ENCODE peak calls at places on chromosome 14, in five cellular contexts. M, Z, N, U and T are unnamed samples.

GRCh38 chr14:82445810-82446575 is 912.3 kb upstream of the SEL1L start:
- DNase-seq in U (no peak), M (no peak), N (no peak), Z (no peak), T (no peak)

GRCh38 chr14:81784084-81784483 is 250.4 kb upstream of the SEL1L start:
- DNase-seq in N (no peak), Z (no peak), M (no peak), U (no peak), T (peak)

GRCh38 chr14:24964048-24964447 is 85.9 kb downstream of the STXBP6 start:
- DNase-seq in M (no peak), Z (no peak), U (no peak), N (no peak), T (no peak)

GRCh38 chr14:64060199-64060545 is 207.4 kb downstream of the SYNE2 start:
- DNase-seq in Z (peak), U (no peak), N (no peak), M (peak), T (no peak)

GRCh38 chr14:91580886-91581615 is 70.9 kb upstream of the PPP4R3A start:
- DNase-seq in Z (no peak), M (no peak), N (no peak), U (no peak), T (no peak)

GRCh38 chr14:58846682-58847465 is 209.1 kb downstream of the DACT1 start:
- DNase-seq in U (no peak), M (no peak), N (no peak), Z (no peak), T (no peak)

GRCh38 chr14:100118377-100119011 is 41.0 kb downstream of the DEGS2 start:
- DNase-seq in Z (no peak), M (no peak), U (no peak), N (no peak), T (no peak)

GRCh38 chr14:52124791-52125661 is 56.2 kb upstream of the NID2 start:
- DNase-seq in U (peak), M (peak), Z (peak), N (peak), T (peak)

GRCh38 chr14:70871863-70872677 is 35.2 kb upstream of the PCNX1 start:
- DNase-seq in M (no peak), U (no peak), Z (no peak), N (no peak), T (no peak)

GRCh38 chr14:82224610-82225009 is 691.0 kb upstream of the SEL1L start:
- DNase-seq in U (no peak), N (no peak), Z (no peak), M (no peak), T (no peak)

GRCh38 chr14:44507183-44507582 is at the start of gene FSCB:
- DNase-seq in U (no peak), N (no peak), M (no peak), Z (no peak), T (no peak)

GRCh38 chr14:92925446-92925845 is 2.5 kb downstream of the CHGA start:
- DNase-seq in Z (no peak), N (no peak), M (no peak), U (no peak), T (no peak)

GRCh38 chr14:58701576-58701975 is 63.8 kb downstream of the DACT1 start:
- DNase-seq in N (no peak), M (no peak), Z (no peak), U (no peak), T (no peak)

GRCh38 chr14:55451398-55451797 is 11.0 kb upstream of the TBPL2 start:
- DNase-seq in Z (no peak), M (peak), N (no peak), U (no peak), T (peak)

GRCh38 chr14:79809849-79810612 is 401.3 kb downstream of the DIO2 start:
- DNase-seq in M (peak), Z (peak), U (no peak), N (peak), T (no peak)
- H3K4me3 ChIP-seq in M (no peak), Z (no peak), U (no peak), N (no peak), T (no peak)

DNA sequence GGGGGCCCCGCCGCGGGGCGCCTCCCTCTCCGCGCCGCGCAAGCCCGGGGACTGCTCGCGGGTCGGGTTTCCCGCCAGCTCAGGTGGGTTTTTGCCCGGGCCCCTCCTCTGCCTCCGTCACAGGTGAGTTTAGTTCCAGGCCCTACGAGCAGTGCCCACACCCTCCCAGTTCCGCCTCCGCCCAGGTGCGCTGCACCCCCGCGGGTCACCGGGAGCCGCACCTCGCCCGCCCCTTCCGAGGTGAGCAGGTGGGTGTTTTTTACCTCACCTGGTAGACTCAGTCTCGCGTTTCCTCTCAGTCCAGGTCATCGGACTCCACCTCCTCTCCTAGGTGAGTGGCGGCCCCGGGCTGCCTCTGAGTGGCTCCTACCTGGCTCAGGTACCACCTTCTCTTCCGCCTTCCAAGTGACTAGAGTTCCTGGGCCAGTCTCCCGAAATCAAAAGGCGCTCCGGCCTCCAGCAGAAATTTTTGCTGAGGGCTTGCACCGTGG is at the start of gene TMEM30B:
- DNase-seq in N (peak), U (no peak), M (peak), Z (peak), T (no peak)
- H3K4me3 ChIP-seq in N (peak), U (peak), M (peak), Z (peak), T (peak)

DNA sequence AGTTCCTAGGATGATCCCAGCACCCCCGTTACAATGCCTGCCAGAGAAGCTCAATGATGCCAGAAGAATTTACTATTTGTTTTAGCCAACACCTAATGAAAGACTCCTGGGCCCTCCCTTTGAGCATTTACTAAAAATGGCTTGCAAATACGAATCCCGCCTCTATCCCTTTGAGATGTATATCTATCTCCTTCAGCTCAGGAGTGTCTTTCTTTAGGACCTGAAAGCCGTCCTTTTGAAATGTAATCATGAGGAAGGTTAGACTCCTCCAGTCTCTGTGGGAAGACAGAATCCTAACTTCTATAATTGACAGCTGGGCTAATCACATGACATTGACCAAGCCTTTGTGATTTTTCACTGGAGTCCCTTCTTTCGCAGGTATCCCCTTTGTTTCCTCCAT is 19.2 kb upstream of the DYNC1H1 start:
- DNase-seq in M (no peak), N (no peak), U (no peak), Z (no peak), T (no peak)
- H3K4me3 ChIP-seq in M (no peak), N (no peak), U (no peak), Z (no peak), T (no peak)

GRCh38 chr14:104107101-104107581 is 21.6 kb downstream of the ASPG start:
- DNase-seq in M (no peak), U (no peak), Z (no peak), N (no peak), T (no peak)

GRCh38 chr14:104104006-104104901 is 18.8 kb downstream of the ASPG start:
- DNase-seq in Z (no peak), U (no peak), M (no peak), N (no peak), T (no peak)

GRCh38 chr14:104106471-104106991 is 21.0 kb downstream of the ASPG start:
- DNase-seq in N (no peak), Z (no peak), U (no peak), M (no peak), T (no peak)

GRCh38 chr14:104105822-104106470 is 20.4 kb downstream of the ASPG start:
- DNase-seq in Z (no peak), M (no peak), U (no peak), N (no peak), T (no peak)

DNA sequence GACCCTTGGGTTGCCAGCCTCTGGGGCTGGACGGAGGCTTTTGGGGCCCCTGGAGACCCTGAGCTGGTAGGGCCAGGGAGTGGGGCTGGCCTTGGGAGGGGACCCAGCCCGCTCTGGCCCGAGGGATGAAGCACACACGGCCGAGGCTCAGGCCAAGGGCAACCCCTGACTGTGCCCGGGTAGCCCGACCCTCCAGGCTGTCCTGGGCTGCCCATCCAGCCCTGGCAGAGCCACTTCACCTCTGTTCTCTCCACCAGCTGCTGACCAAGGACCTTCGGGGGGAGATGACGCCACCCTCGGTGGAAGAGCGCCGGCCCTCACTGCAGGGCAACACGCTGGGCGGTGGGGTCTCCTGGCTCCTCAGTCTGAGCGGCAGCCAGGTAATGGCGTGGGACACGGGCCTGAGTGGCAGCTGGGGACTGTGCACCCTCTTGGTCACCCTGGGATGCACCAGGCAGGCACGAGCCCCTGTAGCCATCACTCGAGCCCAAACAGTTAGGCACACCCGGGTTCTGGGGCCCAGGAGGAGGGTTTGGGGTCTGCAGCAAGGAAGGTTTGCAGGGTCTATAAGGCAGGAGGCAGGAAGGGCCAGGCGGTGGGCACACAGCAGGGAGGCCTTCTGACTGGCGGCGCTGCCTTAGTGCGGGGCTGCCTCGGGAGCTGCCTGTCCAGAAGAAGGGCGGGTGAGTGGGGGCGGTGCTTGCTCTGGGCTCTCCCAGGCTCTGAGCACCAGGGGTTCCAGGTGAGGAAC is 19.7 kb downstream of the ASPG start:
- DNase-seq in N (no peak), M (no peak), U (no peak), Z (no peak), T (no peak)
- H3K4me3 ChIP-seq in N (no peak), M (no peak), U (no peak), Z (no peak), T (no peak)

GRCh38 chr14:61553730-61554641 is 141.3 kb upstream of the HIF1A start:
- DNase-seq in U (peak), M (peak), N (peak), Z (peak), T (peak)

GRCh38 chr14:61557262-61557661 is 138.1 kb upstream of the HIF1A start:
- DNase-seq in M (no peak), N (no peak), U (no peak), Z (no peak), T (no peak)

GRCh38 chr14:61557854-61558253 is 137.5 kb upstream of the HIF1A start:
- DNase-seq in N (no peak), U (no peak), Z (no peak), M (no peak), T (no peak)

GRCh38 chr14:61556455-61556854 is 138.9 kb upstream of the HIF1A start:
- DNase-seq in M (no peak), U (no peak), Z (no peak), N (no peak), T (no peak)

DNA sequence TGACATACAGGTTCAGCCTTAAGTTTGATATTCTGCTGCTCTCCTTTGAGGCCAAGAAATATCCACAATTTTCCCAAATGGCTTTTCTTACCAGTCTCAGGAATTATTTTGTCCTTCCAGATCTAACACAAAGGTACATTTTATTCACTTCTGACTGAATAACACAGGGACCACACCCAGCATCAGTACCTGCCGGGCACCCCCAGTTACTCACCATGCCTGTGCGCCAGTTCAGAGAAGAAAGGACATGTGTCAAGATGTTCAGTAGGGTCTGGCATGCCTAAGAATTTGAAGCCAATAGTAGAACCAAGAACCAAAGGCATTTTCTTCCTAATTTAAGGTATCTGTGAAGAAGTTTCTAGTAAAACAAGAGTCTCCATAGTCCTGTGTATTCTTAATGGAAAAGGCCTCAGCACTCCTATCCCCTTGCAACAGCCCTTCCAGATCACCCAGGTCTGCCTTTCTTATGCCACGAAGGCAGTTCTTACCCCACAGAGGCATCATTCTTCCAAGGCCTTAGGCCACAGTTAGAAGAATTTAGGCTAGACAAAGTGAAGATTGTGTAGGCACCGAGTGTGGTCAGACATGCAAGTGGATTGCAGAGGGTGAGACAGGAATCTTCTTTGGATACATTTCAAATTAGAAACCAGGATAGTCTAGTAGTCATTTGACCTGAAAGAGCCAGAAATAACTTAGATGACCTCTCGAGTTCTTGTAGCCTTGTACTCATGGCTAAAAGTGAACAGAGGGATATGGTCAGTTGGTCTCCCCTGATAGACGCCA is 140.1 kb upstream of the HIF1A start:
- DNase-seq in U (peak), Z (peak), N (no peak), M (peak), T (peak)
- H3K4me3 ChIP-seq in U (no peak), Z (no peak), N (no peak), M (no peak), T (no peak)

GRCh38 chr14:104970231-104971068 is 7.7 kb downstream of the AHNAK2 start:
- DNase-seq in U (peak), M (peak), Z (peak), N (peak), T (peak)

GRCh38 chr14:104968541-104969401 is 9.4 kb downstream of the AHNAK2 start:
- DNase-seq in N (peak), M (peak), U (no peak), Z (peak), T (peak)

GRCh38 chr14:104968153-104968527 is 10.0 kb downstream of the AHNAK2 start:
- DNase-seq in M (peak), N (peak), U (no peak), Z (peak), T (peak)

GRCh38 chr14:104971447-104972240 is 6.5 kb downstream of the AHNAK2 start:
- DNase-seq in U (no peak), Z (no peak), N (no peak), M (no peak), T (no peak)

GRCh38 chr14:104969741-104970230 is 8.4 kb downstream of the AHNAK2 start:
- DNase-seq in U (no peak), M (no peak), N (no peak), Z (no peak), T (no peak)
- H3K4me3 ChIP-seq in U (peak), M (peak), N (no peak), Z (peak), T (peak)